ENCODE peak calls at places on chromosome 12, in four cellular contexts. F is T-cell; T is effector memory CD8-positive, alpha-beta T cell; K is A673. I is an unnamed sample.

GRCh38 chr12:55965941-55966407 is at the start of gene PMEL:
- DNase-seq in F (no peak), T (no peak), K (no peak), I (no peak)

GRCh38 chr12:46461459-46461858 is 88.9 kb upstream of the SLC38A2 start:
- DNase-seq in F (no peak), T (no peak), K (no peak), I (no peak)

GRCh38 chr12:104761091-104761490 is 197.0 kb downstream of the SLC41A2 start:
- DNase-seq in F (no peak), T (no peak), K (no peak), I (no peak)

GRCh38 chr12:80509781-80510556 is 65.9 kb downstream of the PTPRQ start:
- DNase-seq in F (no peak), T (no peak), K (peak), I (no peak)

GRCh38 chr12:117850048-117850447 is 118.7 kb downstream of the KSR2 start:
- DNase-seq in F (no peak), T (no peak), K (peak), I (peak)

GRCh38 chr12:57133916-57134315 is 5.6 kb downstream of the LRP1 start:
- DNase-seq in F (no peak), T (no peak), K (no peak), I (no peak)

GRCh38 chr12:130831246-130831645 is 7.8 kb downstream of the STX2 start:
- DNase-seq in F (no peak), T (no peak), K (no peak), I (no peak)

GRCh38 chr12:2959508-2960431 is 573 bp downstream of the TEAD4 start:
- DNase-seq in F (no peak), T (no peak), K (peak), I (no peak)

GRCh38 chr12:43306066-43306465 is 245.9 kb downstream of the ADAMTS20 start:
- DNase-seq in F (no peak), T (no peak), K (no peak), I (no peak)

GRCh38 chr12:129657179-129657578 is 246.6 kb downstream of the TMEM132D start:
- DNase-seq in F (no peak), T (no peak), K (no peak), I (no peak)

GRCh38 chr12:54232790-54233189 is 44.0 kb upstream of the SMUG1 start:
- DNase-seq in F (no peak), T (no peak), K (peak), I (no peak)

GRCh38 chr12:4589941-4590340 is 27.9 kb downstream of the DYRK4 start:
- DNase-seq in F (no peak), T (no peak), K (no peak), I (no peak)

GRCh38 chr12:111597731-111598636 is 1.1 kb downstream of the ATXN2 start:
- DNase-seq in F (peak), T (no peak), K (peak), I (peak)

GRCh38 chr12:69129564-69129963 is 109.8 kb upstream of the CPSF6 start:
- DNase-seq in F (no peak), T (no peak), K (no peak), I (no peak)

GRCh38 chr12:126483145-126484068 is 1418.2 kb downstream of the AACS start:
- DNase-seq in F (no peak), T (no peak), K (peak), I (no peak)